ENCODE peak calls at places on chromosomes 2 and 18, in eight cellular contexts. E is RWPE2, W is AG09309, C is sigmoid colon, F is GM06990, Q is fibroblast of villous mesenchyme, Y is astrocyte of the spinal cord, M is colonic mucosa. X is an unnamed sample.

GRCh38 chr2:152166633-152167032 is 8.9 kb downstream of the STAM2 start:
- DNase-seq in E (no peak), W (peak; percentile 20), C (no peak), F (peak; percentile 56), Q (peak; percentile 41), Y (peak; percentile 60), M (no peak), X (peak; percentile 33)

GRCh38 chr2:145235312-145235711 is 715.4 kb upstream of the ZEB2 start:
- DNase-seq in E (no peak), W (no peak), C (no peak), F (no peak), Q (no peak), Y (no peak), M (no peak), X (no peak)

GRCh38 chr2:38856165-38856564 is 19.6 kb downstream of the DHX57 start:
- DNase-seq in E (no peak), W (peak; percentile 33), C (no peak), F (no peak), Q (peak; percentile 86), Y (no peak), M (no peak), X (peak; percentile 54)

GRCh38 chr2:160700006-160700405 is 206.4 kb upstream of the RBMS1 start:
- DNase-seq in E (no peak), W (no peak), C (no peak), F (no peak), Q (peak; percentile 30), Y (peak; percentile 14), M (no peak), X (peak; percentile 17)

GRCh38 chr2:165886487-165887146 is 67.0 kb downstream of the TTC21B start:
- DNase-seq in E (no peak), W (no peak), C (no peak), F (no peak), Q (no peak), Y (no peak), M (no peak), X (no peak)

GRCh38 chr2:68292108-68292710 is 27.5 kb downstream of the CNRIP1 start:
- DNase-seq in E (no peak), W (no peak), C (no peak), F (peak; percentile 5), Q (peak; percentile 30), Y (no peak), M (no peak), X (peak; percentile 56)

GRCh38 chr2:100730290-100730868 is 89.6 kb upstream of the NPAS2 start:
- DNase-seq in E (no peak), W (no peak), C (peak; percentile 76), F (no peak), Q (peak; percentile 83), Y (peak; percentile 86), M (peak; percentile 77), X (peak; percentile 90)

GRCh38 chr2:98376301-98376945 is 30.2 kb downstream of the CNGA3 start:
- DNase-seq in E (no peak), W (no peak), C (no peak), F (no peak), Q (no peak), Y (no peak), M (no peak), X (no peak)

GRCh38 chr18:50870138-50870845 is 8.6 kb upstream of the ME2 start:
- DNase-seq in E (peak; percentile 85), W (peak; percentile 46), C (no peak), F (no peak), Q (peak; percentile 50), Y (peak; percentile 71), M (no peak), X (peak; percentile 56)

GRCh38 chr2:241272298-241272721 is 43.2 kb downstream of the HDLBP start:
- DNase-seq in E (no peak), W (no peak), C (peak; percentile 73), F (peak; percentile 55), Q (peak; percentile 34), Y (peak; percentile 22), M (peak; percentile 29), X (peak; percentile 28)

GRCh38 chr2:233056961-233057605 is 3.1 kb upstream of the INPP5D start:
- DNase-seq in E (no peak), W (no peak), C (peak; percentile 55), F (no peak), Q (no peak), Y (no peak), M (no peak), X (no peak)

GRCh38 chr2:233354971-233355574 is 779 bp downstream of the DGKD start:
- DNase-seq in E (no peak), W (no peak), C (peak; percentile 78), F (peak; percentile 40), Q (no peak), Y (peak; percentile 14), M (peak; percentile 58), X (peak; percentile 24)

GRCh38 chr2:192004188-192004963 is 157.5 kb upstream of the CAVIN2 start:
- DNase-seq in E (no peak), W (no peak), C (no peak), F (peak; percentile 50), Q (no peak), Y (no peak), M (no peak), X (no peak)

GRCh38 chr18:73509460-73509859 is 638.2 kb downstream of the FBXO15 start:
- DNase-seq in E (no peak), W (no peak), C (no peak), F (no peak), Q (no peak), Y (peak; percentile 45), M (no peak), X (peak; percentile 7)

GRCh38 chr2:212902421-212902820 is 249.0 kb downstream of the IKZF2 start:
- DNase-seq in E (no peak), W (no peak), C (no peak), F (no peak), Q (no peak), Y (no peak), M (no peak), X (no peak)

GRCh38 chr2:190467575-190468083 is 59.5 kb downstream of the MFSD6 start:
- DNase-seq in E (no peak), W (no peak), C (no peak), F (no peak), Q (peak; percentile 10), Y (peak; percentile 61), M (no peak), X (no peak)

GRCh38 chr2:98461650-98462049 is 17.0 kb downstream of the INPP4A start:
- DNase-seq in E (no peak), W (no peak), C (peak; percentile 69), F (no peak), Q (no peak), Y (no peak), M (no peak), X (peak; percentile 24)

GRCh38 chr2:141392517-141393213 is 738.2 kb downstream of the LRP1B start:
- DNase-seq in E (no peak), W (peak; percentile 24), C (no peak), F (no peak), Q (peak; percentile 84), Y (peak; percentile 51), M (no peak), X (peak; percentile 92)

GRCh38 chr2:54945401-54946219 is 104.6 kb downstream of the RTN4 start:
- DNase-seq in E (no peak), W (peak; percentile 71), C (peak; percentile 85), F (peak; percentile 32), Q (peak; percentile 56), Y (peak; percentile 48), M (no peak), X (peak; percentile 63)

GRCh38 chr2:83817511-83817910 is 641.6 kb downstream of the SUCLG1 start:
- DNase-seq in E (no peak), W (no peak), C (no peak), F (no peak), Q (peak; percentile 0), Y (no peak), M (no peak), X (peak; percentile 15)

GRCh38 chr2:40803900-40804299 is 352.0 kb upstream of the SLC8A1 start:
- DNase-seq in E (no peak), W (no peak), C (no peak), F (no peak), Q (no peak), Y (no peak), M (no peak), X (no peak)

GRCh38 chr2:186755066-186755465 is 61.2 kb downstream of the FAM171B start:
- DNase-seq in E (no peak), W (no peak), C (no peak), F (no peak), Q (no peak), Y (peak; percentile 80), M (no peak), X (peak; percentile 49)

GRCh38 chr2:21910832-21911507 is 787.2 kb downstream of the TDRD15 start:
- DNase-seq in E (no peak), W (no peak), C (no peak), F (no peak), Q (no peak), Y (no peak), M (no peak), X (no peak)

DNA sequence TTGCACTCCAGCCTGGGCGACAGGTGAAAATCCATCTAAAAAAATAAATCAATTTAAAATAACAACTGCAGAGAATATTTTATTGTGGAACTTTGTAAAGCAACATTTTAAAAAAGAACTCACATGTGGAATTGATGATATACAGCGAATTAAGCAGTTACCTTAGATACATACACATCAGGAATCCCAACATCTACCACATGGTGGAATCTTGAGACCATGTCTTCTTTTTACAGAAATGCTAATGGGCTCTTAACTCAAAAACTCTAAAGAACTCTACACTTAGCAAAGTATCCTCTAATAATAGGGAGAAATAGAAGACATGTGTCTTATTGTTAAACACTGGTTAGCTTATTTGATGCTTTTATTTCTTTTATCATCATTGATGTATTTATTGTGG is 373.6 kb downstream of the CDH7 start:
- DNase-seq in E (no peak), W (no peak), C (no peak), F (no peak), Q (no peak), Y (no peak), M (no peak), X (no peak)
- TF ChIP-seq CTCF in E (peak; percentile 30), W (no peak), C (no peak), F (no peak), Q (no peak), Y (no peak), M (no peak), X (no peak)

DNA sequence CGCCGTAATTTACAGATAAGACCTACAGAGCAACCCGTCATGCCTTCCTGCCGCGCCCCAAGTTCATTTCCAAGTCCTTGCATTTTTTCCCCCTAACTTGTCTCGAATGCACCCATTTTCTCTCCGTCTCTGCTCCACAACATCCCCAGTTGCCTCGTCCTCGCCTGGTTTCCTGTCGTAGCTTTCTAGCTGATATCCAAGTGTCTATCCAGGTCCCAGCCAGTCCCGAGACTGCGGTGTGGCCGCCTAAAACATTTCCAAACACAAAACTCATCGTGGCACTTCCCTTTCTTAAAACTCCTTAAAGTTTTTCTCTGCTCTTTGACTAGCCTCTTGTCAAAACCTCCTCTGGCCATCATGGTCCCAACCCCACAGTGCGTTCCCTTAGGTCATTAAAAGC is 1.2 kb upstream of the BARD1 start:
- DNase-seq in E (no peak), W (no peak), C (no peak), F (peak; percentile 14), Q (no peak), Y (no peak), M (peak; percentile 32), X (no peak)
- H3K4me3 ChIP-seq in E (peak overlapping the region; percentile 34), W (peak overlapping the region; percentile 90), C (peak overlapping the region; percentile 84), F (peak overlapping the region; percentile 63), Q (peak overlapping the region; percentile 70), Y (peak overlapping the region; percentile 60), M (peak overlapping the region; percentile 88), X (peak overlapping the region; percentile 58)

GRCh38 chr18:36662000-36662399 is 166.8 kb downstream of the TPGS2 start:
- DNase-seq in E (no peak), W (no peak), C (no peak), F (no peak), Q (peak; percentile 26), Y (no peak), M (no peak), X (peak; percentile 30)
- TF ChIP-seq CTCF in E (peak; percentile 33), W (peak; percentile 52), C (no peak), F (peak; percentile 38), Q (peak; percentile 42), Y (peak; percentile 21), M (no peak), X (peak; percentile 12)

GRCh38 chr18:9877655-9878014 is 8.1 kb upstream of the TXNDC2 start:
- DNase-seq in E (no peak), W (no peak), C (no peak), F (no peak), Q (no peak), Y (no peak), M (no peak), X (no peak)
- H3K4me3 ChIP-seq in E (no peak overlapping the region), W (peak overlapping the region; percentile 29), C (no peak overlapping the region), F (no peak overlapping the region), Q (peak overlapping the region; percentile 35), Y (no peak overlapping the region), M (no peak overlapping the region), X (peak overlapping the region; percentile 38)

X was measured in fibroblast of pulmonary artery.